ENCODE peak calls at places on chromosomes 11 and 22, in seven cellular contexts. N, M, I, G, Y, K and C are unnamed samples.

GRCh38 chr11:128420277-128420676 is 167.1 kb downstream of the ETS1 start:
- DNase-seq in K (no peak), N (no peak), Y (no peak), G (no peak), I (no peak), M (no peak), C (no peak)

GRCh38 chr22:43343262-43343988 is at the start of gene SCUBE1:
- DNase-seq in I (no peak), M (peak; percentile 20), N (no peak), Y (peak; percentile 53), G (peak; percentile 76), K (no peak), C (peak; percentile 33)

GRCh38 chr11:65657426-65657825 is 5.3 kb downstream of the RELA start:
- DNase-seq in I (no peak), K (no peak), N (no peak), Y (no peak), G (no peak), M (no peak), C (no peak)

GRCh38 chr11:107696140-107696539 is 15.7 kb downstream of the SLN start:
- DNase-seq in K (no peak), Y (no peak), I (no peak), N (peak; percentile 93), M (peak; percentile 91), G (no peak), C (peak; percentile 90)

GRCh38 chr11:74330065-74330858 is 18.8 kb upstream of the P4HA3 start:
- DNase-seq in Y (no peak), G (no peak), N (peak; percentile 66), M (peak; percentile 53), K (no peak), I (no peak), C (peak; percentile 73)

GRCh38 chr22:23144926-23145906 is at the start of gene RAB36:
- DNase-seq in I (peak; percentile 81), N (peak; percentile 98), Y (peak; percentile 98), G (peak; percentile 89), M (peak; percentile 99), K (peak; percentile 75), C (peak; percentile 100)

GRCh38 chr11:1113405-1114201 is 38.9 kb downstream of the MUC2 start:
- DNase-seq in G (no peak), M (no peak), N (no peak), Y (no peak), K (no peak), I (no peak), C (no peak)

GRCh38 chr11:12133539-12134238 is 23.3 kb downstream of the MICAL2 start:
- DNase-seq in I (no peak), N (no peak), K (no peak), Y (no peak), M (no peak), G (no peak), C (no peak)

GRCh38 chr11:62402994-62403393 is 15.8 kb upstream of the SCGB1A1 start:
- DNase-seq in K (no peak), M (no peak), Y (no peak), G (no peak), I (no peak), N (no peak), C (no peak)

GRCh38 chr11:44652901-44653644 is 73.7 kb upstream of the TSPAN18 start:
- DNase-seq in I (no peak), K (no peak), N (no peak), M (no peak), Y (no peak), G (no peak), C (no peak)

GRCh38 chr11:83056204-83056603 is 15.5 kb downstream of the RAB30 start:
- DNase-seq in I (no peak), N (no peak), K (no peak), M (no peak), Y (no peak), G (no peak), C (no peak)

GRCh38 chr11:64224891-64225607 is 937 bp downstream of the TRPT1 start:
- DNase-seq in Y (no peak), I (no peak), K (no peak), M (no peak), N (no peak), G (peak; percentile 70), C (no peak)

GRCh38 chr11:110200241-110200640 is 96.2 kb downstream of the RDX start:
- DNase-seq in N (peak; percentile 94), M (peak; percentile 71), Y (no peak), I (no peak), G (no peak), K (no peak), C (peak; percentile 77)

GRCh38 chr11:127493330-127493729 is 492.8 kb upstream of the KIRREL3 start:
- DNase-seq in Y (no peak), N (peak; percentile 4), K (no peak), M (no peak), G (no peak), I (no peak), C (peak; percentile 14)

GRCh38 chr11:114316980-114317675 is 20.9 kb downstream of the NNMT start:
- DNase-seq in M (peak; percentile 58), K (no peak), Y (no peak), G (no peak), N (no peak), I (no peak), C (peak; percentile 79)

GRCh38 chr11:84137960-84138359 is 851.8 kb upstream of the CCDC90B start:
- DNase-seq in I (no peak), G (no peak), Y (no peak), K (no peak), N (no peak), M (no peak), C (no peak)

GRCh38 chr11:14764899-14765527 is 121.4 kb downstream of the PDE3B start:
- DNase-seq in K (no peak), I (no peak), G (no peak), Y (no peak), N (no peak), M (peak; percentile 92), C (peak; percentile 61)

GRCh38 chr11:128627666-128628342 is 40.4 kb upstream of the ETS1 start:
- DNase-seq in N (no peak), I (no peak), K (no peak), Y (no peak), G (no peak), M (no peak), C (no peak)

GRCh38 chr11:35381720-35382322 is 37.5 kb downstream of the SLC1A2 start:
- DNase-seq in I (no peak), N (no peak), Y (no peak), K (no peak), M (no peak), G (no peak), C (no peak)

GRCh38 chr11:64862914-64863313 is 15.5 kb downstream of the EHD1 start:
- DNase-seq in Y (no peak), M (no peak), N (no peak), K (no peak), I (no peak), G (no peak), C (no peak)

GRCh38 chr11:61904539-61905048 is 12.8 kb downstream of the RAB3IL1 start:
- DNase-seq in K (no peak), I (no peak), G (no peak), N (no peak), M (no peak), Y (no peak), C (no peak)

GRCh38 chr22:48757581-48757980 is 1070.1 kb downstream of the BRD1 start:
- DNase-seq in K (no peak), G (peak; percentile 30), M (no peak), Y (no peak), N (no peak), I (no peak), C (no peak)

GRCh38 chr22:30294066-30294465 is 4.8 kb upstream of the CASTOR1 start:
- DNase-seq in K (no peak), I (no peak), G (no peak), N (no peak), Y (no peak), M (no peak), C (no peak)

GRCh38 chr11:2400069-2400760 is at the start of gene TSSC4:
- DNase-seq in K (peak; percentile 98), N (peak; percentile 99), M (peak; percentile 100), Y (peak; percentile 99), G (peak; percentile 100), I (peak; percentile 100), C (peak; percentile 100)

GRCh38 chr11:66288138-66288865 is 641 bp downstream of the YIF1A start:
- DNase-seq in M (no peak), N (no peak), G (no peak), I (no peak), Y (no peak), K (no peak), C (peak; percentile 27)

GRCh38 chr11:11937433-11937832 is 71.0 kb downstream of the DKK3 start:
- DNase-seq in Y (no peak), M (no peak), G (no peak), K (no peak), N (no peak), I (no peak), C (no peak)

GRCh38 chr11:91932151-91932821 is 292.3 kb upstream of the FAT3 start:
- DNase-seq in Y (no peak), N (no peak), M (no peak), I (no peak), G (no peak), K (no peak), C (no peak)

GRCh38 chr11:44862546-44863101 is 88.1 kb downstream of the TP53I11 start:
- DNase-seq in G (no peak), K (no peak), Y (no peak), I (no peak), N (no peak), M (no peak), C (no peak)

GRCh38 chr11:1469287-1469910 is 17.2 kb downstream of the MOB2 start:
- DNase-seq in M (no peak), I (no peak), G (no peak), Y (no peak), N (no peak), K (no peak), C (no peak)

GRCh38 chr11:2693271-2693833 is 6.4 kb downstream of the KCNQ1OT1 start:
- DNase-seq in K (no peak), M (no peak), Y (no peak), I (no peak), G (no peak), N (no peak), C (no peak)

GRCh38 chr11:108666373-108666772 is 1.5 kb downstream of the DDX10 start:
- DNase-seq in K (no peak), Y (no peak), M (no peak), I (no peak), G (no peak), N (no peak), C (no peak)

GRCh38 chr22:30806391-30806861 is 111.8 kb downstream of the OSBP2 start:
- DNase-seq in G (no peak), K (no peak), M (peak; percentile 53), I (no peak), Y (no peak), N (peak; percentile 18), C (peak; percentile 52)

GRCh38 chr22:46576556-46577351 is 39.3 kb upstream of the CELSR1 start:
- DNase-seq in I (no peak), K (peak; percentile 23), G (peak; percentile 77), N (no peak), M (peak; percentile 46), Y (no peak), C (peak; percentile 46)